ENCODE peak calls at places on chromosomes 13 and 19, in five cellular contexts. M, R, L, W and N are unnamed samples.

GRCh38 chr19:38769635-38770211 is 3.6 kb downstream of the LGALS7 start:
- DNase-seq in W (peak; percentile 67), R (peak; percentile 93), M (peak; percentile 79), L (peak; percentile 65), N (no peak)

GRCh38 chr19:1016647-1017114 is 4.2 kb downstream of the TMEM259 start:
- DNase-seq in M (no peak), W (peak; percentile 56), R (peak; percentile 72), L (no peak), N (no peak)

GRCh38 chr19:8075158-8076086 is 22.9 kb downstream of the CCL25 start:
- DNase-seq in M (no peak), W (no peak), R (no peak), L (no peak), N (no peak)

GRCh38 chr13:112124100-112124499 is 57.2 kb downstream of the SOX1 start:
- DNase-seq in M (no peak), R (no peak), L (no peak), W (no peak), N (no peak)

GRCh38 chr13:40376867-40377266 is 289.6 kb downstream of the FOXO1 start:
- DNase-seq in M (no peak), L (no peak), W (no peak), R (no peak), N (no peak)

GRCh38 chr13:90414691-90415596 is 932.5 kb upstream of the MIR17HG start:
- DNase-seq in R (no peak), W (peak; percentile 52), M (peak; percentile 19), L (no peak), N (no peak)

GRCh38 chr13:64912141-64912540 is 2318.0 kb downstream of the PCDH9 start:
- DNase-seq in L (no peak), R (no peak), M (no peak), W (peak; percentile 50), N (no peak)

GRCh38 chr19:2867025-2867991 is at the start of gene ZNF556:
- DNase-seq in W (no peak), M (peak; percentile 7), R (peak; percentile 77), L (no peak), N (no peak)

GRCh38 chr13:78601886-78602560 is 1.3 kb downstream of the POU4F1 start:
- DNase-seq in L (no peak), M (no peak), R (no peak), W (no peak), N (no peak)

GRCh38 chr19:32404939-32405430 is 585 bp upstream of the DPY19L3 start:
- DNase-seq in L (no peak), R (peak; percentile 87), M (no peak), W (no peak), N (peak; percentile 59)

GRCh38 chr13:113122571-113123225 is at the start of gene F10:
- DNase-seq in R (peak; percentile 78), M (peak; percentile 68), L (no peak), W (peak; percentile 86), N (peak; percentile 9)

GRCh38 chr13:73337511-73337910 is 278.7 kb downstream of the KLF5 start:
- DNase-seq in W (no peak), R (no peak), L (no peak), M (no peak), N (no peak)

GRCh38 chr13:31431722-31432137 is 232.0 kb downstream of the B3GLCT start:
- DNase-seq in M (peak; percentile 77), R (peak; percentile 62), W (peak; percentile 26), L (no peak), N (peak; percentile 45)

GRCh38 chr13:90867336-90867683 is 480.2 kb upstream of the MIR17HG start:
- DNase-seq in L (peak; percentile 3), M (peak; percentile 91), W (peak; percentile 2), R (peak; percentile 46), N (peak; percentile 58)

GRCh38 chr19:28468701-28469459 is 744.1 kb downstream of the UQCRFS1 start:
- DNase-seq in L (no peak), R (no peak), M (peak; percentile 17), W (peak; percentile 34), N (peak; percentile 73)

GRCh38 chr19:28463493-28464053 is 749.4 kb downstream of the UQCRFS1 start:
- DNase-seq in W (no peak), L (no peak), M (no peak), R (no peak), N (no peak)

GRCh38 chr19:28465317-28466086 is 747.4 kb downstream of the UQCRFS1 start:
- DNase-seq in L (no peak), M (no peak), W (no peak), R (no peak), N (peak; percentile 4)

GRCh38 chr19:28469544-28469943 is 743.4 kb downstream of the UQCRFS1 start:
- DNase-seq in R (no peak), W (no peak), L (no peak), M (no peak), N (no peak)

DNA sequence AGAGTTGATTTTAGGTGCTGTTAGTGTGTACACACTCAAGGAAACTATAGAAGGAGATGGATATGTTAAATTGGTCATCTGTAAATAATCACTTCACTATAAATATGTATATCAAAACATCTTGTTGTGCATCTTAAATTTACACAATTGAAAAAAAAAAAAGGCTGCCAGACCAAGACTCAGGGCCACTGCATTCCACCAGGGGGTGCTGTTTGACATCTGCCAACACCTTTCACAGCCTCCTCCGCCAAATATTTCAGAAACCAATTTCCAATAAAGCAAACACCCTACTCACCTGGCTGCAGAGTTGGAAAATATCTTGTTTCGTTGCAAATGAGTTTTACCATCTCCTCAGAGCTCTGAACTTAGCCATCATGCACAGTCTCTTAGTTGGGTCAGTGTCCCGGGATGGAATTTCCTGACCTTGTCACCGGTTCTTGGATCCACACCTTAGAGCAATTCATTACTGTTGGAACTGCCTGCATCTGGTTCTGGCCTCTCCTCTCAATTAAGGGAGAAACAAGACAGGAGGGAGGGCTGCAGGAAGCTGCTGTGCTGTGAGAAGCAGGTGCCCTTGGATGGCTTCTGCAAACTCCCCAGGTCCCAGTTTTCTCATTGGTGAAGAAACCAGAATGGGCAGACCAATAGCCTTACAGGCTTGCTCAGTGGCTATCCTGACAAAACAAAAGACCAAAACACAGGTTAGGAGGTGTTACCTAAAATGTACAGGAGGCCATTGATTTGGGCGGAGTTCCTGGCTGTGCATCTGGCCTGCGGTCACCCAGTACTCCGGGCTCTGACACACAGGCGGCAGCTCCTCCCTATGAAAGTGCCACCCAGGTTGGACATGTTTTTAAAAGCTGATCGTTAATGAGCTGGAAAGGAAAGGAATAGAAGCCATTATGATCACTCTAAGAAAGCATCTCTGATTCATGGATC is 746.6 kb downstream of the UQCRFS1 start:
- DNase-seq in W (peak; percentile 18), R (peak; percentile 74), L (no peak), M (peak; percentile 78), N (peak; percentile 85)
- TF ChIP-seq CTCF in W (peak; percentile 72), R (peak; percentile 90), L (peak; percentile 46), M (peak; percentile 78), N (peak; percentile 80)

GRCh38 chr19:18776288-18776594 is 14.9 kb downstream of the COMP start:
- DNase-seq in W (peak; percentile 43), L (no peak), M (no peak), R (no peak), N (no peak)
- TF ChIP-seq CTCF in W (peak; percentile 40), L (no peak), M (peak; percentile 52), R (no peak), N (no peak)

GRCh38 chr19:21677696-21678418 is 89.5 kb downstream of the ZNF100 start:
- DNase-seq in W (no peak), L (no peak), M (peak; percentile 56), R (no peak), N (no peak)
- TF ChIP-seq CTCF in W (no peak), L (no peak), M (peak; percentile 62), R (no peak), N (no peak)

DNA sequence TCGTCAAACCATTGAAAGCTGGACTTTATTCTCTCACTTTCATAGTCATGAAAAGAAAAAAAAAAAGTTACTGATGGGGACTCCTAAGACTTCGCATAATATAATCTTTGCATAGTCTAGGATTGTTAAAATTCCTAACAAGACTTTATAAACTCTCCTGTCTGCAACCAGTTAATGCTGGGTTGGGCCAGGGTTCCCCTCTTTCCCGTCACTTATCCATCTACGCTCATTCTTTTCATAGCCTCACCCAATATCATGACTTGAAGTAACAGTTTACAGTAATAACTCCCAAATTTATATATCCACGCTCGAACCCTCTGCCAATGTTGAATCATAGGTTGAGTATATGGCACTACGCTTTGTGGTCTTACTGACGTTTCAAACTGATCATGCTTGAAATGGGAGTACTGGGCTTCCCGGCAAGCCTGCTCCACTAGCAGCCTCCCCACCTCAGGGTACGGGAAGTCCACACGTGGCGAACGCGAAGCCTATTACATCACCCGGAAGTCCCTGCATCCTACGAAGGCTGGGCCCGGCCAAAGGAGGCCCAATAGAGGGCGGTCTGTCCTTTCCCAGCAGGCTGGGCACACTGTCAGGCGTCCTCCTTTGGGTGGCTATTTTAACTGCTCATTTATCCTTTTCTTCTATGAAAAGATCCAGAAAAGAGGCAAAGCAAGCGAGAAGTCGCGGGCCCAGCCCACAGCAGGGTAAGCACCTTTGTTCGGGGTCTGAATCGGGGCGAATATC is 694 bp upstream of the ZNF460 start:
- DNase-seq in L (peak; percentile 84), M (peak; percentile 98), W (peak; percentile 94), R (peak; percentile 94), N (peak; percentile 90)
- TF ChIP-seq CTCF in L (no peak), M (peak; percentile 44), W (peak; percentile 21), R (peak; percentile 19), N (no peak)

GRCh38 chr13:94128430-94128829 is 351.1 kb downstream of the DCT start:
- DNase-seq in W (no peak), L (no peak), R (peak; percentile 51), M (no peak), N (no peak)
- TF ChIP-seq CTCF in W (no peak), L (no peak), R (no peak), M (no peak), N (no peak)

DNA sequence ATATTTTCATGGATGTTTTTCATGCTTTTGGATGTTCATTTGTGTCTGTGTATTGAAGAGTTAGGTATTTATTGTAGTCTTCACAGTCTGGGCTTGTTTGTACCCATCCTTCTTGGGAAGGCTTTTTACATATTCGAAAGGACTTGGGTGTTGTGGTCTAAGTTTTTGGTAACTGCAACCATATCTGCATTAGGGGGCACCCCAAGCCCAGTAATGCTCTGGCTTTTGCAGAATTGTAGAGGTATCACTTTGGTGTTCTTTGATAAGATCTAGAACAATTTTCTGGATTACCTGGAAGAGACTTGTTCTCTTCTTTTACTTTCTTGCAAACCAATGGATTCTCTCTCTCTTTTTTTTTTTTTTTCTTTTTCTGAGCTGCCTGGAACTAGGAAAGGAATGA is 581.3 kb downstream of the DACH1 start:
- DNase-seq in M (peak; percentile 6), L (no peak), W (no peak), R (no peak), N (peak; percentile 1)
- TF ChIP-seq CTCF in M (peak; percentile 56), L (no peak), W (no peak), R (no peak), N (no peak)

DNA sequence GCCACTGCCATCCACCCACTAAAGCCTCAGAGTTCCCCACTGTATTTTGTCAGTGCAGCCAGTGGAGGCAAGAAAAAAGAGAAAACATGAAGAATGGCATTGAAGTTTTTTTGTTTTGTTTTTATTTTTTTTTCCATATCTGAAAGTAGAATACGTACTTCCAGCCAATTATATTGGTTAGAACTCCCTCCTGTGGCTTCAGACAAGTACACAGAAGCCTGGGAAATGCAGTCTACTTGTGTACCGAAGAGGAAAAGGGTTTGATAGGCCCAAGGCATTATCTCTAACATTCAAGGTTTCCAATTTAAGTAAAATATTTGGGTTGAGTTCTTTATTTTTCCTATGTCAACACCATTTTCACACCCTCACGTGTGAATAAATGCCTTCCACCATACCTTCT is 696.2 kb upstream of the GPC6 start:
- DNase-seq in W (no peak), L (no peak), R (no peak), M (no peak), N (no peak)
- TF ChIP-seq CTCF in W (no peak), L (no peak), R (no peak), M (no peak), N (no peak)